ENCODE peak calls at places on chromosomes 6 and 20, in seven cellular contexts. S is heart right ventricle, Y is lower lobe of right lung, B is BE2C, X is adipocyte, D is neural progenitor cell, Q is HepG2. Z is an unnamed sample. For H3K36me3, the result is how much of the 10 kb centered on the place peaks cover.

GRCh38 chr6:21281366-21281765 is 312.2 kb upstream of the SOX4 start:
- DNase-seq in Y (no peak), B (peak), Q (no peak), D (no peak), S (no peak), X (no peak), Z (no peak)

GRCh38 chr6:44177691-44178423 is 19.2 kb downstream of the CAPN11 start:
- DNase-seq in Q (no peak), D (peak), X (peak), B (no peak), S (peak), Y (peak), Z (peak)

GRCh38 chr20:3839328-3839727 is 7.3 kb upstream of the MAVS start:
- DNase-seq in S (no peak), D (peak), B (no peak), X (no peak), Q (no peak), Y (no peak), Z (no peak)

GRCh38 chr6:12717356-12717755 is 789 bp downstream of the PHACTR1 start:
- DNase-seq in Q (peak), Y (no peak), B (no peak), X (no peak), D (no peak), S (no peak), Z (no peak)

GRCh38 chr6:16239798-16240123 is 1.4 kb downstream of the GMPR start:
- DNase-seq in S (peak), B (no peak), D (peak), X (no peak), Y (no peak), Q (peak), Z (no peak)

GRCh38 chr20:24693466-24694156 is 224.2 kb downstream of the SYNDIG1 start:
- DNase-seq in X (no peak), Q (no peak), B (no peak), S (peak), Y (no peak), D (no peak), Z (no peak)

GRCh38 chr6:26216886-26217713 is 129.9 kb downstream of the HFE start:
- DNase-seq in Y (peak), S (peak), D (peak), B (peak), Q (peak), X (peak), Z (peak)

GRCh38 chr6:16591681-16592549 is 169.3 kb downstream of the ATXN1 start:
- DNase-seq in S (no peak), B (no peak), Y (no peak), X (no peak), D (no peak), Q (no peak), Z (no peak)

GRCh38 chr6:46927066-46927465 is 5.3 kb upstream of the ADGRF5 start:
- DNase-seq in Q (no peak), X (no peak), B (no peak), D (no peak), Y (no peak), S (no peak), Z (no peak)

GRCh38 chr6:42618686-42619085 is 54.9 kb downstream of the UBR2 start:
- DNase-seq in D (no peak), S (no peak), Y (no peak), X (peak), Q (no peak), B (no peak), Z (no peak)

GRCh38 chr20:8812818-8813217 is 256.1 kb upstream of the PLCB4 start:
- DNase-seq in S (peak), D (no peak), B (no peak), Y (peak), X (no peak), Q (no peak), Z (no peak)

GRCh38 chr6:160986831-160987230 is 4.7 kb upstream of the MAP3K4 start:
- DNase-seq in D (no peak), Y (no peak), S (no peak), X (no peak), B (no peak), Q (no peak), Z (no peak)

GRCh38 chr6:69827491-69827890 is 30.7 kb upstream of the LMBRD1 start:
- DNase-seq in Y (no peak), X (peak), Q (no peak), B (no peak), S (no peak), D (no peak), Z (peak)

GRCh38 chr20:6053776-6054688 is at the start of gene LRRN4:
- DNase-seq in B (no peak), X (no peak), Q (peak), S (no peak), Y (no peak), D (peak), Z (peak)

GRCh38 chr6:101626264-101626663 is 232.8 kb downstream of the GRIK2 start:
- DNase-seq in X (no peak), B (peak), Y (no peak), Q (no peak), S (no peak), D (peak), Z (no peak)

GRCh38 chr6:156655267-156655918 is 121.8 kb upstream of the ARID1B start:
- DNase-seq in D (peak), B (no peak), S (no peak), Y (no peak), X (no peak), Q (no peak), Z (no peak)

GRCh38 chr6:25130518-25130917 is 148.7 kb upstream of the CARMIL1 start:
- DNase-seq in Y (no peak), B (no peak), Q (no peak), X (peak), S (no peak), D (no peak), Z (peak)

GRCh38 chr6:46626228-46626909 is 26.2 kb downstream of the CYP39A1 start:
- DNase-seq in Q (peak), B (no peak), X (peak), D (peak), S (peak), Y (no peak), Z (peak)

GRCh38 chr20:1776608-1777475 is 118.4 kb upstream of the SIRPA start:
- DNase-seq in X (peak), Q (peak), S (peak), B (peak), D (peak), Y (peak), Z (peak)

GRCh38 chr20:36153754-36154695 is 515 bp upstream of the EPB41L1 start:
- DNase-seq in Y (peak), Q (peak), X (peak), S (peak), D (peak), B (peak), Z (peak)

GRCh38 chr20:17593902-17594301 is 24.0 kb downstream of the DSTN start:
- DNase-seq in S (no peak), Q (no peak), Y (no peak), B (no peak), X (no peak), D (no peak), Z (no peak)

GRCh38 chr6:38266921-38267354 is 372.8 kb downstream of the BTBD9 start:
- DNase-seq in Q (no peak), S (no peak), D (peak), X (peak), B (no peak), Y (no peak), Z (no peak)

GRCh38 chr6:137851669-137852068 is 15.4 kb upstream of the TNFAIP3 start:
- DNase-seq in Y (no peak), S (no peak), D (no peak), X (no peak), B (no peak), Q (no peak), Z (no peak)

GRCh38 chr20:18133962-18134361 is 3.7 kb upstream of the KAT14 start:
- DNase-seq in X (no peak), Y (no peak), S (no peak), B (no peak), Q (no peak), D (no peak), Z (peak)

GRCh38 chr20:49965781-49966304 is 16.9 kb upstream of the SNAI1 start:
- DNase-seq in S (no peak), X (no peak), D (no peak), Y (no peak), B (no peak), Q (peak), Z (no peak)

GRCh38 chr6:87670707-87671106 is 31.3 kb downstream of the AKIRIN2 start:
- DNase-seq in Q (no peak), B (no peak), S (no peak), D (no peak), X (no peak), Y (no peak), Z (no peak)
- H3K36me3 ChIP-seq in Q (under half), B (under half), S (half or more), D (under half), X (half or more), Y (under half), Z (under half)

DNA sequence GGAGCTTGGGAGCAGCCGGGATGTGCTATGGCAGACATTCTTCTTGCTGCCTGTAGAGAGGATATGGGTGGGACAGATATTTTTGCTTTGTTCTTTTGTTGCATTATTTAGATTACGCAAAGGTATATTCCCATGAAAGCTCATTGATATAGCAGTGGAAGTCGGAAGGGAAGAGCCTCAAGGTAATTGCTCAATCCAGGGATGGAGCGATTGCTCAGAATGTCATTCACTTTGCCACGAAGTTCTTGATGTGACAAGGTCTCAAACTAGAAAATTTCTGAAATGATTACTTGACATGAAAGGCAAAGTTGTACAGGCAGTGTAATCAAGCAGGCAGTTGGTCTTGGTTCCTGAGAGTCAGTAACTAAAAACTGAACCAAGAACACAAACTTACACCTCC is 615.6 kb upstream of the CDH4 start:
- DNase-seq in D (no peak), Y (no peak), S (no peak), X (no peak), Q (no peak), B (no peak), Z (no peak)
- H3K36me3 ChIP-seq in D (under half), Y (under half), S (under half), X (under half), Q (under half), B (under half), Z (under half)

DNA sequence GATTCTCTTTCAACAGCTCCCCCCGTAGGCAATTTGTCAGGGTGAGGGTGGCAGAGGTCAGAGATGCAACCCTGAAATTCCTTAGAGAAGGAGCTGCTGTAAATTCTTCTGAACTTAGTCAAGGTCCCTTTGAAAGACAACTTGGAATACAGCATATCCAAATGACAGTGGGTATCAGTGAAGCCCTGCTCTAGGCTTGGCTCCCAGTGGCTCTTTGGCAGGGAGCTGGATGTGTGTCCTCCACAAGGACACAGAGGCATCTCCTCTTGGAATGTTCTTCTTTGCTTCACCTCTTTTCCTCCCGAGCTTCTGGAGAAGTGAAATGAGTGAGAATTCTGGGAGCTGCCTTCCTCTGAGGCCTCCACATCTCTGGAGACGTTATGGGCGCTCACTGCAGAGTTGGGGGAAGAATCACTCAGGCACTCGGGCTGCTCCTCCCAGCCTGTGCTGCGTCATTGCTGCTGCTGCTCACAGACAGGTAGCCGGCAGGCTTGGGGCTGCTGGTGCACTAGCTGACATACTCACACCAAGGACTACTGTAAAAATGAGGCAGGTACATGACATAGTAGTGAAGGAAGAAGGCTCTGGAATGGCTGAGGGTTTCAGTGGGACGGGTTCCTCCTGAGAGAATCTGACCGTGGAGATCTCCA is 34.1 kb downstream of the DYNLT1 start:
- DNase-seq in B (no peak), Q (no peak), D (no peak), S (no peak), X (no peak), Y (no peak), Z (no peak)
- H3K36me3 ChIP-seq in B (half or more), Q (half or more), D (under half), S (under half), X (half or more), Y (half or more), Z (under half)

GRCh38 chr6:75257661-75258060 is 14.1 kb upstream of the COX7A2 start:
- DNase-seq in Y (no peak), B (no peak), S (no peak), Q (no peak), X (no peak), D (no peak), Z (no peak)
- H3K36me3 ChIP-seq in Y (half or more), B (under half), S (half or more), Q (under half), X (half or more), D (under half), Z (under half)